ENCODE peak calls at places on chromosomes 12 and 14, in five cellular contexts. S is ovary, F is right lobe of liver, D is hepatocyte, G is HCT116. J is an unnamed sample. For H3K36me3 and H3K27me3, the result is how much of the 10 kb centered on the place peaks cover.

GRCh38 chr14:103395245-103395644 is 10.0 kb downstream of the MARK3 start:
- DNase-seq in S (no peak), F (no peak), D (no peak), G (no peak), J (no peak)

GRCh38 chr12:43292699-43293098 is 259.3 kb downstream of the ADAMTS20 start:
- DNase-seq in S (no peak), F (no peak), D (no peak), G (no peak), J (no peak)

GRCh38 chr14:70642313-70643235 is 858 bp downstream of the TTC9 start:
- DNase-seq in S (no peak), F (peak), D (peak), G (no peak), J (peak)

GRCh38 chr12:70983692-70984091 is 63.2 kb upstream of the PTPRR start:
- DNase-seq in S (no peak), F (no peak), D (no peak), G (no peak), J (no peak)

GRCh38 chr14:57574617-57575288 is 81.1 kb upstream of the CCDC198 start:
- DNase-seq in S (no peak), F (no peak), D (peak), G (no peak), J (no peak)

GRCh38 chr14:77607741-77608302 is 8.6 kb downstream of the SPTLC2 start:
- DNase-seq in S (no peak), F (peak), D (no peak), G (no peak), J (no peak)

GRCh38 chr14:22556990-22557623 is 31.9 kb downstream of the DAD1 start:
- DNase-seq in S (peak), F (peak), D (peak), G (peak), J (peak)

GRCh38 chr12:72207094-72207493 is 65.1 kb upstream of the TRHDE start:
- DNase-seq in S (no peak), F (no peak), D (no peak), G (no peak), J (no peak)

GRCh38 chr12:44709166-44709565 is 166.9 kb downstream of the NELL2 start:
- DNase-seq in S (no peak), F (no peak), D (no peak), G (no peak), J (no peak)

GRCh38 chr12:95318071-95318545 is 100.5 kb downstream of the VEZT start:
- DNase-seq in S (no peak), F (no peak), D (peak), G (no peak), J (no peak)

GRCh38 chr14:71533396-71533795 is 398.8 kb upstream of the RGS6 start:
- DNase-seq in S (no peak), F (no peak), D (no peak), G (no peak), J (no peak)

GRCh38 chr14:61662437-61663311 is 32.6 kb upstream of the HIF1A start:
- DNase-seq in S (no peak), F (no peak), D (peak), G (peak), J (no peak)

GRCh38 chr14:105021656-105022275 is 883 bp upstream of the CDCA4 start:
- DNase-seq in S (peak), F (peak), D (peak), G (peak), J (peak)

DNA sequence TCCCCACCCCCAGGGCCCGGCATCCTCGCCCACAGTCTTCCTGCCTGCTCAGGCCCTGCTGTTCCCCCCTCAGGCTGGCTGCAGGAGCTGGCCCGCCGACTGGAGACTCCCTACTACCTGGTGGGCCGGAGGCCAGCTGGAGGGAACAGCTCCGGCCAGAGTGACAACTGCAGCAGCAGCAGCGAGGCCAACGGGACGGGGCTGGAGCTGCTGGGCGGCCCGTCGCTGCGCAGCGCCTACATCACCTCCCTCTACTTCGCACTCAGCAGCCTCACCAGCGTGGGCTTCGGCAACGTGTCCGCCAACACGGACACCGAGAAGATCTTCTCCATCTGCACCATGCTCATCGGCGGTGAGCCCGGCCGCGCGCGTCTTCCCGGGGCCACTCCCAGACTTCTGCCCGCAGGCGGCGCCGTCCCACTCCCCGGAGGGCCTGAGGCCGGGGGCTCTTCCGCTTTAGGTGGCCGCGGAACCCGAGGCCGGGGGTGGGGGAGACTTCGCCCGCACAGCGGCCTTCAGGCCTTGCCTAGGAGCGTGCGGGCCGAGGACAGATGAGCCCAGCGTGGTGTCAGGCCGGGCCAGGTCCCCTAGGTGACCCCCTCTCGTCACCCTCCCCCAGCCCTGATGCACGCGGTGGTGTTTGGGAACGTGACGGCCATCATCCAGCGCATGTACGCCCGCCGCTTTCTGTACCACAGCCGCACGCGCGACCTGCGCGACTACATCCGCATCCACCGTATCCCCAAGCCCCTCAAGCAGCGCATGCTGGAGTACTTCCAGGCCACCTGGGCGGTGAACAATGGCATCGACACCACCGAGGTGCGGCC is 10.2 kb downstream of the KCNH3 start:
- DNase-seq in S (no peak), F (no peak), D (peak), G (no peak), J (no peak)
- TF ChIP-seq CTCF in S (peak), F (peak), D (peak), G (no peak), J (peak)

DNA sequence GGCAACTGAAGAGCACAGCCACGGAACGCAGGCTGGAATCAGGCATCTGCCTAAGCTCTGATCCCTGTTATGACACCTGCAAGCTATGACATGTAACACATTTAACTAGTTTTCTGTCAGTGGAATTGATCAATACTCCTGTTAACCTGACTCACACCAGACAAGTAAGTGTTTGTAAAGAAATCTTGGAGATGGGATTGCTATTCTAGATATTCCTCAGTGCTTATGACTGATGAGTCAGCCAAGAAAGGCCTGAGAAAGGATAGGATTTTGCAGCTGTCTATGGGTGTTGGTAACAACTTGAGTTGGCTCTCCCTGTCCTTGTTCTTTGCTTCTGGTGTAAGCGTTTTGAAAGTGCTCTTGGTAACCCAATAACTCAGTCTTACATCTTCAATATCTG is 110.5 kb downstream of the GPR135 start:
- DNase-seq in S (no peak), F (no peak), D (no peak), G (no peak), J (no peak)
- H3K36me3 ChIP-seq in S (under half), F (under half), D (under half), G (under half), J (under half)

GRCh38 chr14:37603688-37604251 is 8.3 kb downstream of the TTC6 start:
- DNase-seq in S (no peak), F (no peak), D (no peak), G (no peak), J (no peak)

GRCh38 chr14:37602605-37603453 is 7.4 kb downstream of the TTC6 start:
- DNase-seq in S (no peak), F (peak), D (no peak), G (no peak), J (no peak)

GRCh38 chr14:37610945-37611523 is 15.6 kb downstream of the TTC6 start:
- DNase-seq in S (no peak), F (no peak), D (no peak), G (no peak), J (no peak)

DNA sequence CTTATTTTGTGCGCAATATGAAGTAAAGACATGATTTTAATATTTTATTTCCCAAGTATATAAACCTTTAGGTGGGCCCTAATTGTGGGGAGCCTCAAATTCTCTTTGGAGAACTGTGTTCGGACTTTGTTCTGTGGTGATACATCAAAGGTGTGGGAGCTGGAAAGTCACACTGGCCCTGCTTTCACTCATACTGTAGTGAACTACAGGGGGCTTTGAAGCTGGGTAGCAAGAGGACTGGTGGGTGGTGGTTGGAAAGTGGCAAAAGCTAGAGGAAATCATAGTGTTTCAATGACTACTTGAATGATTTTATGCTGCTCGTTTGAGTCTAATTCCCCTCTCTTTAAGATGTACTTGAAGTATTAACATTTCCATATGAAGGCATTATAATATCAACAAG is 13.2 kb downstream of the TTC6 start:
- DNase-seq in S (no peak), F (no peak), D (no peak), G (no peak), J (no peak)
- H3K27me3 ChIP-seq in S (under half), F (under half), D (under half), G (under half), J (under half)

GRCh38 chr12:121383601-121384019 is 16.3 kb upstream of the RNF34 start:
- DNase-seq in S (no peak), F (no peak), D (no peak), G (no peak), J (no peak)
- TF ChIP-seq CTCF in S (no peak), F (no peak), D (peak), G (peak), J (no peak)

DNA sequence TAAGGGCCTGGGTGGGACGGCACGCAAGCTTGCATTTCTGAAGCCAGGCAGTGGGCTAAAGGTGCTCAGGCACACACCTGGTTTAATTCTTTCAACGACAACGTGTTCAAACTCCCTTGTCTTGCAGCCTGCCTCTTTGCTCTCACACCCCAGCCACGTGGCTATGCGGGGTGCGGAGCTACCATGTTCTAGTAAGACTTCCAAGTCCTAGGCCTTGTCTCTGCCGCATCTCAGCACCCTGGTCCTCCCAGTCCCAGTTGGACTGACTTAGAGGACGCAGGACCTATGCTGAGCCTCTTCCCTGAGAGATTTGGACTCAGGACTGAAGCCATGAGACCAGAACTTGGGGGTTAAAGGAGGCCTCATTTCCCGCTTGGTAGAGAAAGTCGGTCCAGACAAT is 62.2 kb downstream of the CLMN start:
- DNase-seq in S (no peak), F (no peak), D (no peak), G (no peak), J (no peak)
- H3K36me3 ChIP-seq in S (under half), F (under half), D (under half), G (under half), J (under half)

DNA sequence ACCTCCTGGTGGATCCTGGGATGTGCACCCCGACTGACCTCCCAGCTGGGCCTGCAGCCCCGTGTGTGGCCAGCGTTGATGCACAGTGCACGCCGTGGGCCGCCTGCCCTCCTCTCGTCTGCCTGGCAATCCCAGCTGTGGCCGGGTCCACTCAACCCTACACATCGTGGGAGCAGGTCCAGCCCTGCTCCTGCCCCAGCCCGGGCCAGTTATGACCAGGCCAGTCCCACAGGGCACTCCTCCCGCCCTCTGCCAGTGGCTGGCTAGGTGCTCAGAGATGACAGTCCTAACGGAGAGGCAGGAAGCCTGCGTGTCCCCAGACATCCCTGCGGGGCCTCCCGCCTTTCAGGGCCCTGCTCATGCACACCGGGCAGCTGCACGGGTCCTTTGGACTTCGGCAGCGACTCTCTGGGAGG is 10.8 kb downstream of the GALNT9 start:
- DNase-seq in S (no peak), F (no peak), D (no peak), G (no peak), J (peak)
- H3K27me3 ChIP-seq in S (under half), F (under half), D (under half), G (under half), J (half or more)

GRCh38 chr12:105740970-105741725 is 397.6 kb downstream of the NUAK1 start:
- DNase-seq in S (peak), F (peak), D (peak), G (no peak), J (no peak)
- TF ChIP-seq CTCF in S (no peak), F (no peak), D (no peak), G (no peak), J (no peak)

J was measured in spleen.